ENCODE peak calls at places on chromosomes 12 and 14, in six cellular contexts. V, Q, K, M, S and Y are unnamed samples. For H3K4me1, the result is how much of the 10 kb centered on the place peaks cover.

GRCh38 chr12:132617822-132618682 is 524 bp upstream of the P2RX2 start:
- DNase-seq in V (no peak), Q (no peak), K (no peak), M (no peak), S (no peak), Y (no peak)

GRCh38 chr14:104514156-104514848 is 65.3 kb upstream of the C14orf180 start:
- DNase-seq in V (no peak), Q (no peak), K (no peak), M (peak), S (peak), Y (no peak)

GRCh38 chr14:78902010-78902623 is 731.9 kb downstream of the NRXN3 start:
- DNase-seq in V (no peak), Q (peak), K (no peak), M (no peak), S (peak), Y (no peak)

GRCh38 chr12:43676183-43676813 is 82.3 kb downstream of the PUS7L start:
- DNase-seq in V (peak), Q (peak), K (no peak), M (no peak), S (no peak), Y (no peak)

GRCh38 chr12:34394211-34395055 is 372.1 kb downstream of the ALG10 start:
- DNase-seq in V (no peak), Q (no peak), K (peak), M (peak), S (peak), Y (peak)

GRCh38 chr12:54459355-54459754 is 14.0 kb downstream of the GTSF1 start:
- DNase-seq in V (no peak), Q (no peak), K (no peak), M (no peak), S (no peak), Y (no peak)

GRCh38 chr14:93894992-93895391 is 32.2 kb upstream of the FAM181A start:
- DNase-seq in V (no peak), Q (no peak), K (no peak), M (no peak), S (no peak), Y (no peak)

GRCh38 chr14:96741151-96741977 is 55.8 kb upstream of the VRK1 start:
- DNase-seq in V (peak), Q (peak), K (no peak), M (peak), S (peak), Y (peak)

GRCh38 chr14:61927521-61927920 is 165.3 kb downstream of the SNAPC1 start:
- DNase-seq in V (no peak), Q (peak), K (no peak), M (no peak), S (no peak), Y (no peak)

GRCh38 chr12:131751335-131751734 is 40.4 kb downstream of the SFSWAP start:
- DNase-seq in V (no peak), Q (no peak), K (no peak), M (no peak), S (no peak), Y (no peak)

GRCh38 chr12:124709722-124710656 is 142.6 kb upstream of the NCOR2 start:
- DNase-seq in V (no peak), Q (no peak), K (no peak), M (peak), S (no peak), Y (no peak)

GRCh38 chr14:37787879-37788494 is 192.6 kb downstream of the TTC6 start:
- DNase-seq in V (no peak), Q (no peak), K (no peak), M (no peak), S (no peak), Y (no peak)

GRCh38 chr12:50174971-50175715 is 8.0 kb upstream of the CERS5 start:
- DNase-seq in V (peak), Q (no peak), K (no peak), M (no peak), S (no peak), Y (no peak)

GRCh38 chr12:88111074-88111652 is 30.7 kb downstream of the CEP290 start:
- DNase-seq in V (peak), Q (peak), K (no peak), M (no peak), S (no peak), Y (no peak)

GRCh38 chr14:89000007-89000942 is 175.8 kb downstream of the TTC8 start:
- DNase-seq in V (no peak), Q (peak), K (no peak), M (peak), S (no peak), Y (peak)

GRCh38 chr12:3236345-3237153 is 159.4 kb downstream of the TSPAN9 start:
- DNase-seq in V (no peak), Q (peak), K (no peak), M (peak), S (no peak), Y (no peak)

GRCh38 chr12:6974180-6974579 is 3.5 kb downstream of the EMG1 start:
- DNase-seq in V (no peak), Q (no peak), K (no peak), M (no peak), S (no peak), Y (no peak)

GRCh38 chr14:55921516-55921915 is 196.7 kb upstream of the PELI2 start:
- DNase-seq in V (no peak), Q (no peak), K (no peak), M (no peak), S (no peak), Y (no peak)

GRCh38 chr12:41441180-41441579 is 253.1 kb downstream of the PDZRN4 start:
- DNase-seq in V (no peak), Q (no peak), K (no peak), M (no peak), S (no peak), Y (no peak)

GRCh38 chr12:7934153-7934552 is 1.8 kb downstream of the SLC2A3 start:
- DNase-seq in V (no peak), Q (no peak), K (no peak), M (no peak), S (no peak), Y (no peak)

GRCh38 chr14:74204481-74204880 is 34.8 kb upstream of the VSX2 start:
- DNase-seq in V (no peak), Q (no peak), K (no peak), M (no peak), S (no peak), Y (no peak)

GRCh38 chr14:99660006-99660566 is 15.2 kb downstream of the HHIPL1 start:
- DNase-seq in V (no peak), Q (no peak), K (no peak), M (no peak), S (no peak), Y (no peak)

GRCh38 chr14:105525326-105525725 is 1.1 kb upstream of the TMEM121 start:
- DNase-seq in V (no peak), Q (no peak), K (no peak), M (no peak), S (no peak), Y (no peak)

GRCh38 chr12:123945441-123946151 is 27.0 kb downstream of the CCDC92 start:
- DNase-seq in V (no peak), Q (no peak), K (no peak), M (no peak), S (no peak), Y (no peak)

GRCh38 chr12:1425396-1425729 is 169.0 kb downstream of the FBXL14 start:
- DNase-seq in V (no peak), Q (no peak), K (no peak), M (no peak), S (no peak), Y (no peak)

GRCh38 chr12:1419849-1420371 is 174.5 kb downstream of the FBXL14 start:
- DNase-seq in V (no peak), Q (no peak), K (no peak), M (no peak), S (no peak), Y (no peak)

GRCh38 chr12:1421091-1421902 is 173.1 kb downstream of the FBXL14 start:
- DNase-seq in V (no peak), Q (no peak), K (no peak), M (no peak), S (no peak), Y (no peak)

GRCh38 chr12:1422604-1423315 is 171.6 kb downstream of the FBXL14 start:
- DNase-seq in V (peak), Q (no peak), K (no peak), M (no peak), S (no peak), Y (no peak)

GRCh38 chr12:1424674-1425395 is 169.5 kb downstream of the FBXL14 start:
- DNase-seq in V (no peak), Q (no peak), K (no peak), M (no peak), S (no peak), Y (no peak)
- H3K4me1 ChIP-seq in V (under half), Q (under half), K (under half), M (under half), S (under half), Y (under half)

DNA sequence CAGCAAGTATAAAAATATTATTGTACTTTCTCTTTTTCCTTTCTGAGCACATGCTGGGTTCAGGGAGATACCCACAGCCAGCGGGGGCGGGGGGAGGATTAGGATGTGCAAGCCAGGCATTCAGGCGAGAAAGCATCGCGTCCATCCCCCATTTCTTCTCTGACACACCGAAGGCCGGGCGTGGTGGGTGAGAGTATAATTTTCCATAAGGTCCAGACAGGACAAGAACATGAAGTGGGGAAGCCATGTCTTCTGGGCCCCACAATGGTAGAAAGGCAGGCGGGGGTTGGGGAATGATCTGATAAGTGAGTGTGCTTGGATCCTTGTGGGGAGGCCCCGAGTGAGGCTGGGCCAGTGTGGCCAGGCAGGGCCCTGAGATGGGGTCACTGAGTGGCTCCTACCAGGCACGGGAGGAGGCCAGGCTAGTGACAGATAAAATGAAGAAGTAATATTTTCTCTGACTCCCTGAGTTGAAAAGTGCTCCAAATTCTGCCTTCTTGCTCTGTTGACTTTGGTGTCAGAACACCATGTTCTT is 10.7 kb upstream of the LRTM2 start:
- DNase-seq in V (no peak), Q (no peak), K (no peak), M (peak), S (peak), Y (peak)
- H3K4me1 ChIP-seq in V (under half), Q (under half), K (under half), M (under half), S (under half), Y (under half)

DNA sequence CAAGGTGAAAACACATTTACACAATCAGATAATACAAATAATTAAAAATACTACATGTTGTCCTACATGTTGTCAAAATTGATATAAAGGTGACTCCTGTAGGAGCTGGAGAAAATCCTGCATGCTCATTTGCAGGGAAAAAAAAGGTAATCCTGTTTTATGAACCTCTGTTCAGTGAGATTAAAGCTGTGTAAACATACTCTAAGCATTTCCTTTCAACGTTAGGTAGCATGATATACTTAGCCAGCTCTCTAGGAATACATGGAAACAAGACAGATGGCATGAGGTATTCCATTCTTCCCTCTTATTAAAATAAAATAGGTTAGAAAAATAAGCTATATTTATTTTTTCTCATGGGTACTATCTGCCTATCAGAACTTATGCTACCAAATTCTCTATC is 635.7 kb upstream of the FLRT2 start:
- DNase-seq in V (no peak), Q (no peak), K (no peak), M (no peak), S (no peak), Y (no peak)
- H3K4me1 ChIP-seq in V (under half), Q (under half), K (under half), M (under half), S (under half), Y (under half)

GRCh38 chr12:82708056-82708455 is 21.4 kb downstream of the TMTC2 start:
- DNase-seq in V (no peak), Q (no peak), K (no peak), M (no peak), S (no peak), Y (no peak)
- H3K4me1 ChIP-seq in V (under half), Q (under half), K (under half), M (under half), S (under half), Y (under half)

DNA sequence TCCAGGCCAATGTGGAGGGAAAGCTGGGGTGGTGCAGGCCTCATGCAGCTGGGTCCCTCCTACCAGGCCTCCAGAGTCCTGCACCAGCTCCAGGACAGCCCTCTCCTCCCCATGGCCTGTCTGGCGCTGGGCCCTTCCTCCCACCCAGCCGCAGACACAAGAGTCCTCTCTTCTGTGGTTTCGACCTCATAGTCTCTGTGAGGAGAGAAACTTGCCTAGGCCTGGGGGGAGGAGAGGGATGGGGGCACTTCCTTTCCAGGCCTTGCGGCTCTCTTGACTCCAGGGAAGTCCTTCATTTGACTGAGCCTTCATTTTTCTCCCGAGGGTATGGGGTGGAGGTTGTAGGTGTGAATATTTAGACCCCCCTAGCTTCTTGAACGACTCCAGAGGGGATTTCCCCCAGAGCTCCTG is 2.3 kb downstream of the MMP14 start:
- DNase-seq in V (no peak), Q (peak), K (no peak), M (no peak), S (no peak), Y (peak)
- H3K4me1 ChIP-seq in V (under half), Q (under half), K (under half), M (under half), S (under half), Y (under half)